ENCODE peak calls at places on chromosome 2, in six cellular contexts. F, N, Q, W, V and U are unnamed samples. For H3K4me1, the result is how much of the 10 kb centered on the place peaks cover.

GRCh38 chr2:237687666-237688065 is 60.3 kb downstream of the LRRFIP1 start:
- DNase-seq in F (peak), W (peak), N (peak), V (peak), Q (peak), U (peak)

GRCh38 chr2:32977228-32977758 is 30.5 kb downstream of the LTBP1 start:
- DNase-seq in Q (no peak), V (no peak), N (no peak), F (no peak), W (no peak), U (no peak)

GRCh38 chr2:42675815-42676214 is 88.1 kb downstream of the OXER1 start:
- DNase-seq in N (no peak), V (no peak), F (no peak), Q (no peak), W (no peak), U (no peak)

GRCh38 chr2:43542285-43542933 is 53.4 kb downstream of the THADA start:
- DNase-seq in F (no peak), N (no peak), W (peak), Q (peak), V (no peak), U (no peak)

GRCh38 chr2:217798743-217799552 is 203.8 kb downstream of the TNS1 start:
- DNase-seq in Q (no peak), V (peak), W (no peak), N (no peak), F (no peak), U (no peak)

GRCh38 chr2:28979041-28979440 is 2.1 kb upstream of the TOGARAM2 start:
- DNase-seq in F (no peak), W (no peak), V (no peak), N (no peak), Q (no peak), U (no peak)

GRCh38 chr2:48793671-48794070 is 38.1 kb upstream of the LHCGR start:
- DNase-seq in N (no peak), W (no peak), F (no peak), V (no peak), Q (no peak), U (no peak)

GRCh38 chr2:4140284-4140962 is 437.0 kb downstream of the DCDC2C start:
- DNase-seq in W (no peak), V (no peak), Q (no peak), N (no peak), F (no peak), U (no peak)

GRCh38 chr2:234770081-234770506 is 181.7 kb upstream of the SH3BP4 start:
- DNase-seq in Q (peak), V (no peak), N (no peak), W (no peak), F (no peak), U (no peak)

GRCh38 chr2:235229236-235229635 is 264.6 kb upstream of the AGAP1 start:
- DNase-seq in F (no peak), Q (no peak), N (no peak), V (no peak), W (no peak), U (no peak)

GRCh38 chr2:237222178-237222577 is 136.5 kb downstream of the COPS8 start:
- DNase-seq in W (no peak), V (no peak), Q (peak), N (no peak), F (no peak), U (no peak)

GRCh38 chr2:231726276-231726675 is 18.0 kb downstream of the PTMA start:
- DNase-seq in N (no peak), W (no peak), V (no peak), Q (no peak), F (no peak), U (no peak)

GRCh38 chr2:94759211-94759610 is 112.0 kb upstream of the TEKT4 start:
- DNase-seq in V (no peak), W (peak), Q (peak), F (no peak), N (no peak), U (no peak)

GRCh38 chr2:239935789-239936758 is 89.1 kb downstream of the NDUFA10 start:
- DNase-seq in N (no peak), V (peak), Q (no peak), F (peak), W (no peak), U (no peak)

GRCh38 chr2:98601532-98602132 is 6.7 kb downstream of the COA5 start:
- DNase-seq in V (no peak), Q (peak), N (no peak), W (peak), F (no peak), U (no peak)

GRCh38 chr2:18046558-18046957 is 168.1 kb downstream of the KCNS3 start:
- DNase-seq in V (no peak), Q (peak), W (no peak), N (no peak), F (no peak), U (no peak)

GRCh38 chr2:205714058-205714776 is 31.9 kb downstream of the NRP2 start:
- DNase-seq in Q (peak), V (no peak), F (no peak), N (no peak), W (no peak), U (no peak)

GRCh38 chr2:158953454-158953853 is 15.0 kb upstream of the TANC1 start:
- DNase-seq in W (no peak), V (no peak), F (no peak), N (no peak), Q (peak), U (no peak)

GRCh38 chr2:172783091-172783898 is 47.6 kb downstream of the RAPGEF4 start:
- DNase-seq in Q (peak), W (no peak), F (no peak), V (peak), N (no peak), U (no peak)

GRCh38 chr2:73638429-73638828 is 3.8 kb downstream of the NAT8 start:
- DNase-seq in F (no peak), W (no peak), Q (no peak), V (no peak), N (no peak), U (no peak)

GRCh38 chr2:165864353-165864752 is 70.3 kb upstream of the GALNT3 start:
- DNase-seq in W (no peak), N (no peak), F (no peak), V (no peak), Q (no peak), U (no peak)

GRCh38 chr2:46872876-46873631 is 42.6 kb downstream of the MCFD2 start:
- DNase-seq in F (no peak), V (no peak), Q (no peak), W (no peak), N (no peak), U (no peak)

GRCh38 chr2:30287857-30288513 is 56.7 kb downstream of the LBH start:
- DNase-seq in Q (no peak), W (no peak), V (no peak), F (no peak), N (no peak), U (no peak)
- H3K4me1 ChIP-seq in Q (under half), W (under half), V (under half), F (under half), N (under half), U (under half)

GRCh38 chr2:110743600-110743999 is 11.2 kb downstream of the ACOXL start:
- DNase-seq in Q (no peak), N (no peak), F (no peak), V (no peak), W (no peak), U (no peak)
- H3K4me1 ChIP-seq in Q (under half), N (under half), F (under half), V (under half), W (under half), U (under half)

DNA sequence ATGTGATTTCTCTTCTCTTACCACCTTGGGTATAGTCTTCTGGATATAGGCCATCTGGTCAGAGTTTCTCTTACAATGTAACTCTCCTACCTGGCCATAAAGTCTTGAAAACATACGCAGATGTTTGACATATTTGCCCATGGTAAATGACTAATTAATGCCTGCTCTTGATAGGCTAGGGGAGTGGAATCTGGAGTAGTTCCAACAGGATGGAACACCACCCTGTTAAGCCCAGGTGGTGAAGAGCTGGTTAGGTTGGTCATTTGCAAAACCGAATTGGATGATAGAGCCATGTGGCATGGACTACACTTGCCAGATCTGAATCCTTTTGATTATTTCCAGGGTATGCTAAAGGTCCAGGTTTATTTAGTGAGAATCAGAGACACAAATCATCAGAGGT is 36.5 kb downstream of the HADHB start:
- DNase-seq in W (no peak), N (no peak), Q (no peak), V (no peak), F (no peak), U (no peak)
- H3K4me1 ChIP-seq in W (under half), N (under half), Q (under half), V (under half), F (under half), U (under half)

GRCh38 chr2:39435974-39436591 is 1.0 kb downstream of the MAP4K3 start:
- DNase-seq in V (no peak), F (no peak), W (no peak), N (no peak), Q (peak), U (no peak)
- H3K4me1 ChIP-seq in V (under half), F (half or more), W (under half), N (half or more), Q (half or more), U (under half)

DNA sequence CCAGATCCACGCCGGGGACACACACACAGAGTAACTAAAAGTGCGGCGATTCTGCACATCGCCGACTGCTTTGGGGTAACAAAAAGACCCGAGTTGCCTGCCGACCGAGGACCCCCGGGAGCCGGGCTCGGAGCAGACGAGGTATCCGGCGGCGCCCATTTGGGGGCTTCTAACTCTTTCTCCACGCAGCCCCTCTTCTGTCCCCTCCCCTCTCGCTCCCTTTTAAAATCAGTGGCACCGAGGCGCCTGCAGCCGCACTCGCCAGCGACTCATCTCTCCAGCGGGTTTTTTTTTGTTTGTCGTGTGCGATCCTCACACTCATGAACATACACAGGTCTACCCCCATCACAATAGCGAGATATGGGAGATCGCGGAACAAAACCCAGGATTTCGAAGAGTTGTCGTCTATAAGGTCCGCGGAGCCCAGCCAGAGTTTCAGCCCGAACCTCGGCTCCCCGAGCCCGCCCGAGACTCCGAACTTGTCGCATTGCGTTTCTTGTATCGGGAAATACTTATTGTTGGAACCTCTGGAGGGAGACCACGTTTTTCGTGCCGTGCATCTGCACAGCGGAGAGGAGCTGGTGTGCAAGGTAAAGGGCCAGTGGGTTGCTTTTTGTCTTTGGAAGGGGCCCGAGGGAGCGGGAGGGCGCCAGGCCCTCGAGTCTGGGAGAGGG is 1.4 kb downstream of the TRIB2 start:
- DNase-seq in V (peak), W (peak), F (no peak), Q (peak), N (no peak), U (peak)
- H3K4me1 ChIP-seq in V (under half), W (under half), F (under half), Q (half or more), N (half or more), U (under half)